ENCODE peak calls at places on chromosomes 5 and 9, in seven cellular contexts. L, P, D, A, N, M and U are unnamed samples.

GRCh38 chr5:138946241-138946623 is 71.1 kb upstream of the LRRTM2 start:
- DNase-seq in D (no peak), L (no peak), M (no peak), N (no peak), P (no peak), A (no peak), U (no peak)

GRCh38 chr5:68872088-68872842 is 221.5 kb upstream of the SLC30A5 start:
- DNase-seq in D (peak), N (no peak), L (no peak), M (no peak), P (peak), A (no peak), U (no peak)

GRCh38 chr5:113215401-113216060 is 219.3 kb downstream of the TSSK1B start:
- DNase-seq in M (no peak), L (peak), D (peak), A (no peak), P (no peak), N (peak), U (peak)

GRCh38 chr9:107284636-107285035 is 1.6 kb downstream of the RAD23B start:
- DNase-seq in P (no peak), A (no peak), M (no peak), L (no peak), N (no peak), D (no peak), U (no peak)

GRCh38 chr9:115640887-115641286 is 512.7 kb upstream of the PAPPA start:
- DNase-seq in A (no peak), M (no peak), N (no peak), P (no peak), L (peak), D (no peak), U (peak)

GRCh38 chr5:96745844-96746531 is 61.8 kb downstream of the ERAP1 start:
- DNase-seq in P (no peak), M (no peak), L (peak), N (no peak), A (no peak), D (no peak), U (peak)

GRCh38 chr9:121253821-121254471 is 14.0 kb upstream of the GSN start:
- DNase-seq in A (no peak), N (no peak), M (no peak), P (no peak), L (no peak), D (peak), U (no peak)

GRCh38 chr9:81652058-81652457 is 37.3 kb downstream of the TLE1 start:
- DNase-seq in D (no peak), M (no peak), N (no peak), L (no peak), A (no peak), P (no peak), U (no peak)

GRCh38 chr9:108552459-108553040 is 303.2 kb downstream of the ACTL7B start:
- DNase-seq in L (no peak), P (no peak), N (peak), D (no peak), A (no peak), M (no peak), U (peak)

GRCh38 chr5:133756036-133756435 is 143.7 kb upstream of the FSTL4 start:
- DNase-seq in L (no peak), P (no peak), N (no peak), M (no peak), A (no peak), D (no peak), U (no peak)
- H3K4ac ChIP-seq in L (no peak), P (no peak), N (no peak), M (no peak), A (no peak), D (no peak), U (no peak)

GRCh38 chr9:98823666-98824334 is 16.3 kb downstream of the GALNT12 start:
- DNase-seq in A (no peak), D (no peak), N (no peak), L (no peak), M (no peak), P (no peak), U (no peak)
- H3K4ac ChIP-seq in A (no peak), D (no peak), N (no peak), L (no peak), M (no peak), P (no peak), U (no peak)

DNA sequence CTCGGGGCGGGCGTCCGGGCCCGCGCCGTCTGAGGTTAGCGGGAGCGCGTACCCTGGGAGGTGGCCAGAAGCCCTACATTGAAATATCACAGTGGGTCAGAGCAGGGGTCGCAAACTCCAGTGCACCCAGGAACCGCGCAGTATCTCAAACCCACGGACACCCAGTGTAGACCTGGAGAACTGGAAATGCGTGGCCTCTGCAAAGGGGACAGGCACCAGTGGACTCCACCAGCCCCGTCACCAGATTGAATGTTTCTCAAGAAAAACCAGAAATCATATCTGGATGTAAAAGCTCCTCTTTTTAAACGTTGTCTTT is 117.6 kb upstream of the SMIM23 start:
- DNase-seq in M (no peak), N (no peak), L (no peak), P (no peak), A (no peak), D (no peak), U (no peak)
- H3K4ac ChIP-seq in M (no peak), N (peak), L (no peak), P (no peak), A (no peak), D (no peak), U (peak)

DNA sequence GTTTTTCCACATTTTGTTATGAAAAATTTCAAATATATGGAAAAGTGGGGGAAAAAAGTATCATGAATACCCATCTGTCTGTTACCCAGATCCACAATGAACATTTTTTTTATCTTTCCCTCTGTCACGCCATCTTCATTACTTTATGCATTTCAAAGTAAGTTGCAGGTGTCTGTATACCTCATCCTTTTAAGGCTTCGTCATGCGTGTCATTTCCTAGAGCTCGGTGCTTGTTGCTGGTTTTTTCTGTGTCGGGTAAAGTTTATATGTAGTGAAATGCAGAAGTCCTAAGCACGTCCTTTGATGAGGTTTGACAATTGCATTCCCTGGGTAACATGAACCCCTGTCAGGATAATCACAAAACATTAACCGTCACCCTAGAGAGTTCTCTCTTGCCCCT is 52.1 kb downstream of the DAPK1 start:
- DNase-seq in D (no peak), N (no peak), M (no peak), L (no peak), A (no peak), P (no peak), U (no peak)
- H3K4ac ChIP-seq in D (no peak), N (no peak), M (no peak), L (no peak), A (no peak), P (no peak), U (no peak)

GRCh38 chr5:82182662-82183061 is 95.5 kb downstream of the RPS23 start:
- DNase-seq in P (no peak), M (no peak), D (no peak), A (no peak), L (no peak), N (no peak), U (no peak)

GRCh38 chr5:82174919-82175219 is 103.3 kb downstream of the RPS23 start:
- DNase-seq in L (no peak), M (no peak), P (no peak), D (no peak), N (no peak), A (no peak), U (no peak)

GRCh38 chr5:82174128-82174918 is 103.8 kb downstream of the RPS23 start:
- DNase-seq in D (peak), M (peak), L (peak), N (peak), P (peak), A (peak), U (peak)

GRCh38 chr5:82176115-82176514 is 102.0 kb downstream of the RPS23 start:
- DNase-seq in P (no peak), M (no peak), D (no peak), N (no peak), L (no peak), A (no peak), U (peak)

DNA sequence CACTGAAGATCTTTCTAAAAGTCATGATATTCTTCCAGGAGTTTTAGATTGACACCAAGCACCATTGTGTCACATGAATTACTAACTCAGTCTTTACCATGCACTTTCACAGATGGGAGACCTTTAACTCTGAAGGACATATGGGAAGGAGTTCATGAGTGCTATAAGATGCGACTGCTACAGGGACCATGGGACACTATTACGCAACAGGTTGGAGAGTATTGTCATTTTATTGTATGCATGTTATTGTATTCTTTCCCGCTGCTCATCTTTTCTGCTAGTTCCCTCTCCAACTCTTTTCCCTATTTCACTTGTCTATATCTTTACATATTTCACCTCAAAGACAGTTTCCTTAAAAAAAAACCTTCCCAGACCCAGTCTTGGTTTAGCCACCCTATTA is 99.8 kb downstream of the RPS23 start:
- DNase-seq in A (no peak), D (no peak), P (no peak), M (no peak), L (no peak), N (no peak), U (no peak)
- H3K4ac ChIP-seq in A (no peak), D (no peak), P (no peak), M (no peak), L (no peak), N (no peak), U (no peak)

DNA sequence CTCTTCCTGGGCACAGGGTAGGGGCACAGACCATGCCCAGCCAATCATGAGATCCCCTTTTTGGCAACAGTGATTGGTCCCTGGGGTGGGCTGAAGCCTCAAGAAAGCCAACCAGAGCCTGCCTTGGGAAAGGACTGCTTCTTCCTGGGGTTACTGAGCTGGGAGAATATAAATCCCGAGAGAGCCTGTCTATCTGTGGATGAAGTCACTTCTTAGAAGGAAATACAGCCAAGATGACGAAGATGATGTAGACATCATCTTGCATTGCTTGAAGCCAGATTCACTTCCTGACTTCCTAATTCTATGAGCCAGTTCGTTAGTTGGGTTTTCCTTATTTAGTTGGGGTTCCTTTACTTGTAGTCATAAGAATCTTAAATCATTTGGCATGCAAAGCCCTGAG is 50.1 kb upstream of the PWWP2A start:
- DNase-seq in N (no peak), A (no peak), D (no peak), P (no peak), M (no peak), L (peak), U (peak)
- H3K4ac ChIP-seq in N (no peak), A (no peak), D (no peak), P (no peak), M (peak), L (peak), U (peak)

GRCh38 chr5:114369680-114370417 is 8.0 kb downstream of the KCNN2 start:
- DNase-seq in N (no peak), M (no peak), P (no peak), L (no peak), D (no peak), A (no peak), U (no peak)
- H3K4ac ChIP-seq in N (no peak), M (no peak), P (no peak), L (no peak), D (no peak), A (no peak), U (no peak)

GRCh38 chr5:108280960-108281569 is 100.8 kb downstream of the FBXL17 start:
- DNase-seq in P (no peak), L (no peak), D (no peak), M (no peak), N (no peak), A (no peak), U (no peak)

GRCh38 chr5:108280248-108280647 is 101.7 kb downstream of the FBXL17 start:
- DNase-seq in D (no peak), A (no peak), P (no peak), L (no peak), M (no peak), N (no peak), U (no peak)

GRCh38 chr5:108271127-108271526 is 110.8 kb downstream of the FBXL17 start:
- DNase-seq in A (no peak), P (no peak), D (no peak), N (no peak), M (no peak), L (no peak), U (no peak)

GRCh38 chr5:108278285-108279240 is 103.3 kb downstream of the FBXL17 start:
- DNase-seq in P (no peak), N (no peak), A (peak), L (no peak), D (peak), M (peak), U (no peak)

GRCh38 chr5:108276187-108276586 is 105.7 kb downstream of the FBXL17 start:
- DNase-seq in D (no peak), N (no peak), M (no peak), P (no peak), A (no peak), L (no peak), U (no peak)
- H3K4ac ChIP-seq in D (no peak), N (no peak), M (no peak), P (no peak), A (no peak), L (no peak), U (no peak)

GRCh38 chr5:176570044-176570443 is 20.9 kb downstream of the CDHR2 start:
- DNase-seq in A (no peak), D (no peak), M (no peak), N (no peak), P (no peak), L (peak), U (peak)
- H3K4ac ChIP-seq in A (no peak), D (no peak), M (no peak), N (no peak), P (no peak), L (no peak), U (no peak)